ENCODE peak calls at places on chromosomes 16 and 17, in seven cellular contexts. One of them, this sample, is unnamed.

GRCh38 chr17:79205688-79206205 is 131.1 kb downstream of the ENGASE start:
- DNase-seq in WTC11: no peak
- DNase-seq in CD8-positive, alpha-beta T cell: no peak
- DNase-seq in MM.1S: no peak
- DNase-seq in upper lobe of right lung: no peak
- DNase-seq in foreskin fibroblast: no peak
- DNase-seq in HFFc6: no peak
- DNase-seq in this sample: no peak

GRCh38 chr17:27319536-27320221 is 25.8 kb downstream of the WSB1 start:
- DNase-seq in WTC11: no peak
- DNase-seq in CD8-positive, alpha-beta T cell: no peak
- DNase-seq in MM.1S: no peak
- DNase-seq in upper lobe of right lung: peak; percentile 81
- DNase-seq in foreskin fibroblast: peak; percentile 91
- DNase-seq in HFFc6: peak; percentile 9
- DNase-seq in this sample: no peak

GRCh38 chr16:88560722-88561484 is 9.3 kb upstream of the ZC3H18 start:
- DNase-seq in WTC11: peak; percentile 71
- DNase-seq in CD8-positive, alpha-beta T cell: no peak
- DNase-seq in MM.1S: no peak
- DNase-seq in upper lobe of right lung: no peak
- DNase-seq in foreskin fibroblast: peak; percentile 57
- DNase-seq in HFFc6: no peak
- DNase-seq in this sample: no peak

GRCh38 chr16:84174396-84174795 is 12.5 kb downstream of the TAF1C start:
- DNase-seq in WTC11: no peak
- DNase-seq in CD8-positive, alpha-beta T cell: no peak
- DNase-seq in MM.1S: no peak
- DNase-seq in upper lobe of right lung: no peak
- DNase-seq in foreskin fibroblast: no peak
- DNase-seq in HFFc6: no peak
- DNase-seq in this sample: no peak

GRCh38 chr16:31135535-31136286 is at the start of gene PRSS8:
- DNase-seq in WTC11: peak; percentile 68
- DNase-seq in CD8-positive, alpha-beta T cell: no peak
- DNase-seq in MM.1S: no peak
- DNase-seq in upper lobe of right lung: peak; percentile 95
- DNase-seq in foreskin fibroblast: no peak
- DNase-seq in HFFc6: no peak
- DNase-seq in this sample: no peak

GRCh38 chr16:15572329-15573001 is 70.5 kb downstream of the MARF1 start:
- DNase-seq in WTC11: no peak
- DNase-seq in CD8-positive, alpha-beta T cell: no peak
- DNase-seq in MM.1S: no peak
- DNase-seq in upper lobe of right lung: no peak
- DNase-seq in foreskin fibroblast: peak; percentile 85
- DNase-seq in HFFc6: peak; percentile 34
- DNase-seq in this sample: no peak

GRCh38 chr17:36602030-36602737 is 801 bp downstream of the MRM1 start:
- DNase-seq in WTC11: no peak
- DNase-seq in CD8-positive, alpha-beta T cell: no peak
- DNase-seq in MM.1S: no peak
- DNase-seq in upper lobe of right lung: peak; percentile 65
- DNase-seq in foreskin fibroblast: peak; percentile 46
- DNase-seq in HFFc6: no peak
- DNase-seq in this sample: no peak

GRCh38 chr16:78896280-78896679 is 704.3 kb downstream of the MAF start:
- DNase-seq in WTC11: no peak
- DNase-seq in CD8-positive, alpha-beta T cell: no peak
- DNase-seq in MM.1S: no peak
- DNase-seq in upper lobe of right lung: no peak
- DNase-seq in foreskin fibroblast: no peak
- DNase-seq in HFFc6: no peak
- DNase-seq in this sample: no peak

GRCh38 chr17:66695098-66695497 is 139.8 kb upstream of the CACNG5 start:
- DNase-seq in WTC11: no peak
- DNase-seq in CD8-positive, alpha-beta T cell: no peak
- DNase-seq in MM.1S: no peak
- DNase-seq in upper lobe of right lung: no peak
- DNase-seq in foreskin fibroblast: no peak
- DNase-seq in HFFc6: no peak
- DNase-seq in this sample: no peak

GRCh38 chr17:48596000-48596734 is 2.6 kb upstream of the HOXB5 start:
- DNase-seq in WTC11: no peak
- DNase-seq in CD8-positive, alpha-beta T cell: no peak
- DNase-seq in MM.1S: no peak
- DNase-seq in upper lobe of right lung: no peak
- DNase-seq in foreskin fibroblast: no peak
- DNase-seq in HFFc6: no peak
- DNase-seq in this sample: no peak

GRCh38 chr17:83203472-83204221 is 124.2 kb downstream of the METRNL start:
- DNase-seq in WTC11: peak; percentile 4
- DNase-seq in CD8-positive, alpha-beta T cell: no peak
- DNase-seq in MM.1S: no peak
- DNase-seq in upper lobe of right lung: peak; percentile 64
- DNase-seq in foreskin fibroblast: no peak
- DNase-seq in HFFc6: no peak
- DNase-seq in this sample: no peak

GRCh38 chr17:51355314-51356083 is 95.2 kb downstream of the UTP18 start:
- DNase-seq in WTC11: no peak
- DNase-seq in CD8-positive, alpha-beta T cell: no peak
- DNase-seq in MM.1S: no peak
- DNase-seq in upper lobe of right lung: no peak
- DNase-seq in foreskin fibroblast: peak; percentile 20
- DNase-seq in HFFc6: no peak
- DNase-seq in this sample: no peak

GRCh38 chr17:79008666-79009387 is 737 bp downstream of the CANT1 start:
- DNase-seq in WTC11: no peak
- DNase-seq in CD8-positive, alpha-beta T cell: no peak
- DNase-seq in MM.1S: no peak
- DNase-seq in upper lobe of right lung: peak; percentile 37
- DNase-seq in foreskin fibroblast: no peak
- DNase-seq in HFFc6: no peak
- DNase-seq in this sample: no peak

GRCh38 chr17:19727466-19728113 is 11.2 kb upstream of the SLC47A2 start:
- DNase-seq in WTC11: no peak
- DNase-seq in CD8-positive, alpha-beta T cell: no peak
- DNase-seq in MM.1S: no peak
- DNase-seq in upper lobe of right lung: no peak
- DNase-seq in foreskin fibroblast: peak; percentile 85
- DNase-seq in HFFc6: peak; percentile 69
- DNase-seq in this sample: no peak

GRCh38 chr17:82926081-82926480 is 86.3 kb upstream of the ZNF750 start:
- DNase-seq in WTC11: no peak
- DNase-seq in CD8-positive, alpha-beta T cell: no peak
- DNase-seq in MM.1S: no peak
- DNase-seq in upper lobe of right lung: no peak
- DNase-seq in foreskin fibroblast: no peak
- DNase-seq in HFFc6: no peak
- DNase-seq in this sample: no peak

GRCh38 chr16:81448154-81449131 is 3.8 kb downstream of the CMIP start:
- DNase-seq in WTC11: no peak
- DNase-seq in CD8-positive, alpha-beta T cell: no peak
- DNase-seq in MM.1S: no peak
- DNase-seq in upper lobe of right lung: no peak
- DNase-seq in foreskin fibroblast: no peak
- DNase-seq in HFFc6: no peak
- DNase-seq in this sample: no peak

GRCh38 chr17:2624292-2624731 is 30.9 kb downstream of the PAFAH1B1 start:
- DNase-seq in WTC11: no peak
- DNase-seq in CD8-positive, alpha-beta T cell: no peak
- DNase-seq in MM.1S: no peak
- DNase-seq in upper lobe of right lung: no peak
- DNase-seq in foreskin fibroblast: no peak
- DNase-seq in HFFc6: no peak
- DNase-seq in this sample: no peak

GRCh38 chr17:58307468-58308172 is 21.0 kb downstream of the TSPOAP1 start:
- DNase-seq in WTC11: no peak
- DNase-seq in CD8-positive, alpha-beta T cell: no peak
- DNase-seq in MM.1S: no peak
- DNase-seq in upper lobe of right lung: no peak
- DNase-seq in foreskin fibroblast: no peak
- DNase-seq in HFFc6: no peak
- DNase-seq in this sample: peak; percentile 22

GRCh38 chr16:1003551-1004347 is 22.2 kb downstream of the SOX8 start:
- DNase-seq in WTC11: no peak
- DNase-seq in CD8-positive, alpha-beta T cell: peak; percentile 17
- DNase-seq in MM.1S: peak; percentile 39
- DNase-seq in upper lobe of right lung: no peak
- DNase-seq in foreskin fibroblast: no peak
- DNase-seq in HFFc6: no peak
- DNase-seq in this sample: no peak

GRCh38 chr17:63475491-63476412 is 1.1 kb upstream of the ACE start:
- DNase-seq in WTC11: no peak
- DNase-seq in CD8-positive, alpha-beta T cell: no peak
- DNase-seq in MM.1S: no peak
- DNase-seq in upper lobe of right lung: no peak
- DNase-seq in foreskin fibroblast: peak; percentile 25
- DNase-seq in HFFc6: no peak
- DNase-seq in this sample: no peak

GRCh38 chr17:39132192-39132600 is 19.2 kb downstream of the PLXDC1 start:
- DNase-seq in WTC11: no peak
- DNase-seq in CD8-positive, alpha-beta T cell: no peak
- DNase-seq in MM.1S: no peak
- DNase-seq in upper lobe of right lung: no peak
- DNase-seq in foreskin fibroblast: peak; percentile 79
- DNase-seq in HFFc6: peak; percentile 88
- DNase-seq in this sample: no peak

GRCh38 chr17:14396542-14396941 is 95.7 kb downstream of the HS3ST3B1 start:
- DNase-seq in WTC11: no peak
- DNase-seq in CD8-positive, alpha-beta T cell: no peak
- DNase-seq in MM.1S: no peak
- DNase-seq in upper lobe of right lung: no peak
- DNase-seq in foreskin fibroblast: no peak
- DNase-seq in HFFc6: peak; percentile 45
- DNase-seq in this sample: no peak

GRCh38 chr16:57644383-57645014 is 16.1 kb downstream of the ADGRG1 start:
- DNase-seq in WTC11: no peak
- DNase-seq in CD8-positive, alpha-beta T cell: no peak
- DNase-seq in MM.1S: no peak
- DNase-seq in upper lobe of right lung: no peak
- DNase-seq in foreskin fibroblast: no peak
- DNase-seq in HFFc6: no peak
- DNase-seq in this sample: no peak
- TF ChIP-seq CTCF in WTC11: no peak
- TF ChIP-seq CTCF in CD8-positive, alpha-beta T cell: no peak
- TF ChIP-seq CTCF in MM.1S: no peak
- TF ChIP-seq CTCF in upper lobe of right lung: no peak
- TF ChIP-seq CTCF in foreskin fibroblast: no peak
- TF ChIP-seq CTCF in HFFc6: no peak
- TF ChIP-seq CTCF in this sample: no peak

GRCh38 chr17:8754890-8755289 is 3.5 kb downstream of the SPDYE4 start:
- DNase-seq in WTC11: no peak
- DNase-seq in CD8-positive, alpha-beta T cell: no peak
- DNase-seq in MM.1S: no peak
- DNase-seq in upper lobe of right lung: no peak
- DNase-seq in foreskin fibroblast: no peak
- DNase-seq in HFFc6: no peak
- DNase-seq in this sample: no peak

GRCh38 chr17:8753976-8754440 is 4.3 kb downstream of the SPDYE4 start:
- DNase-seq in WTC11: no peak
- DNase-seq in CD8-positive, alpha-beta T cell: no peak
- DNase-seq in MM.1S: peak; percentile 27
- DNase-seq in upper lobe of right lung: no peak
- DNase-seq in foreskin fibroblast: peak; percentile 34
- DNase-seq in HFFc6: peak; percentile 26
- DNase-seq in this sample: peak; percentile 69

GRCh38 chr17:8757189-8757588 is 1.2 kb downstream of the SPDYE4 start:
- DNase-seq in WTC11: no peak
- DNase-seq in CD8-positive, alpha-beta T cell: no peak
- DNase-seq in MM.1S: no peak
- DNase-seq in upper lobe of right lung: no peak
- DNase-seq in foreskin fibroblast: no peak
- DNase-seq in HFFc6: no peak
- DNase-seq in this sample: no peak

GRCh38 chr17:8755590-8756255 is 2.6 kb downstream of the SPDYE4 start:
- DNase-seq in WTC11: no peak
- DNase-seq in CD8-positive, alpha-beta T cell: no peak
- DNase-seq in MM.1S: no peak
- DNase-seq in upper lobe of right lung: no peak
- DNase-seq in foreskin fibroblast: no peak
- DNase-seq in HFFc6: no peak
- DNase-seq in this sample: no peak

GRCh38 chr17:8753136-8753975 is 5.0 kb downstream of the SPDYE4 start:
- DNase-seq in WTC11: no peak
- DNase-seq in CD8-positive, alpha-beta T cell: no peak
- DNase-seq in MM.1S: no peak
- DNase-seq in upper lobe of right lung: no peak
- DNase-seq in foreskin fibroblast: no peak
- DNase-seq in HFFc6: no peak
- DNase-seq in this sample: no peak
- TF ChIP-seq CTCF in WTC11: no peak
- TF ChIP-seq CTCF in CD8-positive, alpha-beta T cell: no peak
- TF ChIP-seq CTCF in MM.1S: no peak
- TF ChIP-seq CTCF in upper lobe of right lung: no peak
- TF ChIP-seq CTCF in foreskin fibroblast: no peak
- TF ChIP-seq CTCF in HFFc6: no peak
- TF ChIP-seq CTCF in this sample: no peak

GRCh38 chr16:21501869-21502667 is 97.3 kb upstream of the METTL9 start:
- DNase-seq in WTC11: peak; percentile 68
- DNase-seq in CD8-positive, alpha-beta T cell: peak; percentile 85
- DNase-seq in MM.1S: peak; percentile 94
- DNase-seq in upper lobe of right lung: peak; percentile 98
- DNase-seq in foreskin fibroblast: peak; percentile 96
- DNase-seq in HFFc6: peak; percentile 98
- DNase-seq in this sample: peak; percentile 90
- TF ChIP-seq CTCF in WTC11: no peak
- TF ChIP-seq CTCF in CD8-positive, alpha-beta T cell: no peak
- TF ChIP-seq CTCF in MM.1S: no peak
- TF ChIP-seq CTCF in upper lobe of right lung: no peak
- TF ChIP-seq CTCF in foreskin fibroblast: no peak
- TF ChIP-seq CTCF in HFFc6: no peak
- TF ChIP-seq CTCF in this sample: peak; percentile 6

GRCh38 chr16:27429981-27430441 is 28.0 kb downstream of the IL21R start:
- DNase-seq in WTC11: no peak
- DNase-seq in CD8-positive, alpha-beta T cell: no peak
- DNase-seq in MM.1S: no peak
- DNase-seq in upper lobe of right lung: peak; percentile 51
- DNase-seq in foreskin fibroblast: no peak
- DNase-seq in HFFc6: no peak
- DNase-seq in this sample: peak; percentile 41

GRCh38 chr16:27426423-27427408 is 24.7 kb downstream of the IL21R start:
- DNase-seq in WTC11: no peak
- DNase-seq in CD8-positive, alpha-beta T cell: peak; percentile 67
- DNase-seq in MM.1S: no peak
- DNase-seq in upper lobe of right lung: peak; percentile 57
- DNase-seq in foreskin fibroblast: peak; percentile 96
- DNase-seq in HFFc6: peak; percentile 90
- DNase-seq in this sample: peak; percentile 81

GRCh38 chr16:27427538-27427937 is 25.6 kb downstream of the IL21R start:
- DNase-seq in WTC11: no peak
- DNase-seq in CD8-positive, alpha-beta T cell: no peak
- DNase-seq in MM.1S: no peak
- DNase-seq in upper lobe of right lung: no peak
- DNase-seq in foreskin fibroblast: no peak
- DNase-seq in HFFc6: no peak
- DNase-seq in this sample: no peak

GRCh38 chr16:27429330-27429871 is 27.4 kb downstream of the IL21R start:
- DNase-seq in WTC11: no peak
- DNase-seq in CD8-positive, alpha-beta T cell: no peak
- DNase-seq in MM.1S: no peak
- DNase-seq in upper lobe of right lung: peak; percentile 19
- DNase-seq in foreskin fibroblast: no peak
- DNase-seq in HFFc6: no peak
- DNase-seq in this sample: no peak

GRCh38 chr16:27428035-27428785 is 26.2 kb downstream of the IL21R start:
- DNase-seq in WTC11: no peak
- DNase-seq in CD8-positive, alpha-beta T cell: no peak
- DNase-seq in MM.1S: no peak
- DNase-seq in upper lobe of right lung: peak; percentile 35
- DNase-seq in foreskin fibroblast: no peak
- DNase-seq in HFFc6: no peak
- DNase-seq in this sample: no peak
- TF ChIP-seq CTCF in WTC11: no peak
- TF ChIP-seq CTCF in CD8-positive, alpha-beta T cell: no peak
- TF ChIP-seq CTCF in MM.1S: no peak
- TF ChIP-seq CTCF in upper lobe of right lung: no peak
- TF ChIP-seq CTCF in foreskin fibroblast: no peak
- TF ChIP-seq CTCF in HFFc6: peak; percentile 62
- TF ChIP-seq CTCF in this sample: no peak

This sample was measured in GM13976.